ENCODE peak calls at places on chromosomes 13 and 19, in four cellular contexts. D, P, W and I are unnamed samples.

GRCh38 chr13:48118025-48118424 is 23.1 kb upstream of the MED4 start:
- DNase-seq in D (no peak), W (no peak), P (no peak), I (no peak)

GRCh38 chr13:30395192-30396158 is 26.8 kb upstream of the UBE2L5 start:
- DNase-seq in P (peak), D (peak), W (peak), I (peak)

GRCh38 chr19:21707065-21707464 is 60.3 kb downstream of the ZNF100 start:
- DNase-seq in P (no peak), D (no peak), W (no peak), I (no peak)

GRCh38 chr19:1401138-1401888 is at the start of gene GAMT:
- DNase-seq in P (peak), W (peak), D (peak), I (no peak)

GRCh38 chr13:39036212-39036611 is 1.7 kb downstream of the PROSER1 start:
- DNase-seq in W (no peak), P (peak), D (no peak), I (peak)

GRCh38 chr13:82817133-82817532 is 1065.1 kb downstream of the SLITRK1 start:
- DNase-seq in W (no peak), P (no peak), D (no peak), I (no peak)

GRCh38 chr13:33079960-33080359 is 63.7 kb downstream of the KL start:
- DNase-seq in P (no peak), W (peak), D (no peak), I (no peak)

GRCh38 chr19:8654591-8655339 is 24.3 kb downstream of the NFILZ start:
- DNase-seq in D (peak), W (peak), P (peak), I (peak)

GRCh38 chr13:40580566-40581276 is 85.7 kb downstream of the FOXO1 start:
- DNase-seq in W (no peak), D (peak), P (no peak), I (peak)

DNA sequence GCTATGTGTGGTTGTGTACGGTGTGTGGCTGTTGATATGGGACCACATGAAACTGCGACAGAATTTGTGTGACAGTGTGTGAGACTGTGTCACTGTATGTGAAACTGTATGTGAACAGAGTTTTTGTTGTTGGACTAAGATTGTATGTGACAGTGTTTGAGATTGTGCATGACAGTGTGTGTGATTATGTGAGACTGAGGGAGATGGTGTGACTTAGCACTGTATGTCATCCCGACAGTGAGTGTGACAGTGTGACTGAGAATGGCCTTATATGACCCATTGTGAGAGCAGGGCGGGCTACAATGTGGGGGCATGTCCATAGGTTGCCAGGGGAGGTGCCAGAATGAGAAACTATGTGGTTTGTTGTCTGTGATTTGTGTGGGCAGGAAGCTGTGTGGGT is 930 bp downstream of the ZNF583 start:
- DNase-seq in P (no peak), W (no peak), D (no peak), I (peak)
- H3K4me3 ChIP-seq in P (no peak), W (peak), D (no peak), I (peak)

DNA sequence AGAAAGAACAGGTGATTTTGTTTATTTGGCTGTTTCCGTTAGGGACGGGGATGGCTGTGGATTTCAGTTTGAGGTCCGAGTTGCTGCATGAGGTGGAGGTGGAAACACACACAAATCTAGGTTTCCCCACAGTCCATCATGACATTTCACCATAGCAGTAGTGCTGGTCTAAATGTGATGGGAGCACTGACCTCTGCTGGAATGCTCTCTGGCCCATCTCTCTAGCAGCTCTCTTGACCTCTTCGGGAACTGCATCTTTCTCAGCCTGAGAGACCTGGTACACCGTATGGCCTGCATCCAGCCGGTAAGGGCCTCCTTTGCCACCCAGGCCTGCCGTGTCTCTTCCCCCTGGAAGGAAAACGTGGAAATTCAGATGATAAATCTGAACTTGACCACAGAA is 154.0 kb downstream of the RGCC start:
- DNase-seq in W (no peak), P (no peak), D (no peak), I (no peak)
- H3K27ac ChIP-seq in W (peak), P (peak), D (no peak), I (peak)

GRCh38 chr19:35247526-35248309 is 1.1 kb upstream of the LSR start:
- DNase-seq in D (peak), P (peak), W (no peak), I (no peak)

GRCh38 chr19:35251456-35251855 is 2.7 kb downstream of the LSR start:
- DNase-seq in P (no peak), D (no peak), W (no peak), I (no peak)

GRCh38 chr19:35249848-35250711 is 1.3 kb downstream of the LSR start:
- DNase-seq in P (no peak), D (no peak), W (peak), I (no peak)

GRCh38 chr19:35248310-35249145 is at the start of gene LSR:
- DNase-seq in W (peak), D (peak), P (peak), I (no peak)

GRCh38 chr19:35249146-35249847 is 495 bp downstream of the LSR start:
- DNase-seq in D (no peak), P (no peak), W (peak), I (no peak)
- H3K4me3 ChIP-seq in D (peak), P (peak), W (no peak), I (no peak)

GRCh38 chr13:23856008-23856750 is 33.0 kb downstream of the MIPEP start:
- DNase-seq in P (no peak), W (no peak), D (no peak), I (no peak)
- H3K27ac ChIP-seq in P (no peak), W (no peak), D (no peak), I (no peak)

DNA sequence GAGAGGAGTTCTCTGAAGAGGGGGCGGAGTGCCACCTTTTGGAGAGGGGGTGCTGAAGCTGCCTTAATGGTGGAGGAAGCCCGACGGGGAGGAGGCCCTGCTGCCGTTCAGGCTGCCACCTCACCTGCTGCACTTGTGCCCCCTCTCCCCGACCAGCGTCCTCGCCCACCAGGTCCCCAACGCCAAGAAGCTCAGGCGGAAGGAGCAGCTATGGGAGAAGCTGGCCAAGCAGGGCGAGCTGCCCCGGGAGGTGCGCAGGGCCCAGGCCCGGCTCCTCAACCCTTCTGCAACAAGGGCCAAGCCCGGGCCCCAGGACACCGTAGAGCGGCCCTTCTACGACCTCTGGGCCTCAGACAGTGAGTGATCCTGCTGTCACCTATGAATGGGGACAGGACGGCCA is 5.4 kb downstream of the NOP53 start:
- DNase-seq in W (no peak), D (no peak), P (no peak), I (no peak)
- H3K4me3 ChIP-seq in W (no peak), D (no peak), P (no peak), I (no peak)